ENCODE peak calls at places on chromosomes 12 and 14, in nine cellular contexts. Z is neural progenitor cell; S is CD8-positive, alpha-beta memory T cell; Q is A673; Y is tibial nerve; H is vagina; X is Panc1; O is neuronal stem cell; D is HCT116. U is an unnamed sample. For H3K4me1, the result is how much of the 10 kb centered on the place peaks cover.

GRCh38 chr14:36317650-36318049 is 2.8 kb downstream of the MBIP start:
- DNase-seq in Y (no peak), X (no peak), S (no peak), O (no peak), Q (peak), D (no peak), Z (no peak), H (no peak), U (no peak)

GRCh38 chr14:47959753-47960152 is 284.3 kb upstream of the MDGA2 start:
- DNase-seq in S (no peak), H (no peak), Q (no peak), D (no peak), Z (no peak), O (no peak), Y (no peak), X (no peak), U (no peak)

GRCh38 chr12:2256915-2257314 is 204.1 kb downstream of the CACNA1C start:
- DNase-seq in Z (no peak), S (no peak), O (no peak), D (no peak), H (no peak), X (no peak), Y (no peak), Q (peak), U (no peak)

GRCh38 chr12:117968084-117968789 is 553 bp downstream of the KSR2 start:
- DNase-seq in O (no peak), Y (no peak), H (no peak), D (no peak), S (no peak), X (no peak), Q (no peak), Z (peak), U (no peak)

GRCh38 chr14:61153914-61154545 is 127.1 kb downstream of the TMEM30B start:
- DNase-seq in H (no peak), Y (no peak), X (no peak), S (no peak), Q (peak), O (no peak), D (no peak), Z (peak), U (no peak)

GRCh38 chr12:65615091-65615490 is 209.2 kb upstream of the HMGA2 start:
- DNase-seq in O (no peak), Y (no peak), Z (no peak), S (no peak), Q (no peak), X (no peak), H (no peak), D (no peak), U (no peak)

GRCh38 chr12:78636253-78636855 is 228.2 kb upstream of the SYT1 start:
- DNase-seq in D (no peak), Q (peak), Y (no peak), O (no peak), X (no peak), H (no peak), Z (peak), S (no peak), U (no peak)

GRCh38 chr12:8077207-8077606 is 4.9 kb upstream of the NECAP1 start:
- DNase-seq in X (no peak), Y (no peak), O (no peak), D (no peak), H (no peak), Q (peak), Z (no peak), S (no peak), U (no peak)

GRCh38 chr14:100566586-100566985 is 20.6 kb downstream of the BEGAIN start:
- DNase-seq in X (no peak), Q (no peak), O (no peak), Y (no peak), H (no peak), D (no peak), Z (no peak), S (no peak), U (no peak)

GRCh38 chr14:100568164-100568997 is 18.8 kb downstream of the BEGAIN start:
- DNase-seq in Z (peak), D (no peak), H (no peak), S (no peak), Y (no peak), X (no peak), O (no peak), Q (no peak), U (no peak)

GRCh38 chr14:100567877-100568163 is 19.4 kb downstream of the BEGAIN start:
- DNase-seq in Q (no peak), H (no peak), D (no peak), Y (no peak), S (no peak), X (no peak), Z (peak), O (no peak), U (no peak)

GRCh38 chr14:100566119-100566518 is 21.1 kb downstream of the BEGAIN start:
- DNase-seq in Y (no peak), H (no peak), Z (no peak), X (no peak), S (no peak), D (no peak), Q (no peak), O (no peak), U (no peak)

DNA sequence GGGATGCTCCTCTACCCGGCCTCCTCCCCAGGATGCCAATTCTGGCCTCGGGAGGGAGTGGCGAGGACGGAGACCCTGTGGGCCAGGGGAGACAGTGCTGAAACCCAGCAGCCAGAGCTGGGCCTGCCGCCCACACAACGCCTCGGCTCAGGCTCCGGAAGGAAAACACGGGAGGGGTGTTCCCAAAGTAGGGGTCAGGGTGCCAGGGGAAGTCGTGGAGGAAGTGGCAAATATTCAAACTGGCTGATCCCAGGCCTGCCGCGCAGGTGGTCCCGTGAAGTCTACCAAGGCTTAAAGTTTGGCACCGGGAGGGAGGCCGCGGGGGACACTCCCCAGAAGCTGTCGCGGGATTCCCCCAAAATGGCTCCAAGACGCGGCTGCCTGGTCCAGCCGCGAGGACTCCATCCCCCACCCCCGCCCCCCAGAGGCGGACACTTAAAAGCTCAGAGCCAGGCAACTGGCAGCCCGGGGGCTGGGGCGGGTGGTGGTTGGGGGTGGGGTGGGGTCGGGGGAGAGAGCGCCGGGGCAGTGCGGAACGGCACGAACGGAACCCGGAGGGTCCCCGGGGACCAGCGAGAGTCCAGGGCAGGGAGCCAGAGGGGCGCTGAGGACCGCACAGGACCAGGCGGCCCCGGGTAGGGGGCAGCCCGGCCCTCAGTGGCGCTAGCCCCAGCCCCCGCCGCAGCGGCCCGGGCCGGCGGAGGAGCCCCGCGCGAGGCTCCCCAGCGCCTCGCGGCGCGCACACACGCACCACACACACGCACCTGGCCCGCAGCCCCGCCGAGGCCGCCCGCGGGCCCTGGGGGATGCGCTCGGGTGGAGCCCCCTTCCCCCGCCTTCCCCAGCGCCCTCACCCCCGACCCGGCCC is 20.0 kb downstream of the BEGAIN start:
- DNase-seq in Q (no peak), O (no peak), H (no peak), S (no peak), Y (peak), X (no peak), Z (peak), D (no peak), U (no peak)
- H3K4me3 ChIP-seq in Q (peak), O (peak), H (peak), S (no peak), Y (peak), X (peak), Z (peak), D (no peak), U (peak)

GRCh38 chr14:95500772-95501401 is 15.6 kb downstream of the SYNE3 start:
- DNase-seq in Z (no peak), D (no peak), X (peak), Q (no peak), O (no peak), S (no peak), H (no peak), Y (peak), U (no peak)
- H3K4me1 ChIP-seq in Z (under half), D (under half), X (under half), Q (under half), O (under half), S (half or more), H (half or more), Y (half or more), U (under half)

GRCh38 chr14:96268426-96269358 is 12.7 kb downstream of the BDKRB1 start:
- DNase-seq in Y (peak), Q (peak), O (no peak), D (no peak), X (no peak), H (no peak), Z (no peak), S (no peak), U (no peak)
- H3K27ac ChIP-seq in Y (peak), Q (no peak), O (no peak), D (no peak), X (no peak), H (peak), Z (no peak), S (no peak), U (no peak)

DNA sequence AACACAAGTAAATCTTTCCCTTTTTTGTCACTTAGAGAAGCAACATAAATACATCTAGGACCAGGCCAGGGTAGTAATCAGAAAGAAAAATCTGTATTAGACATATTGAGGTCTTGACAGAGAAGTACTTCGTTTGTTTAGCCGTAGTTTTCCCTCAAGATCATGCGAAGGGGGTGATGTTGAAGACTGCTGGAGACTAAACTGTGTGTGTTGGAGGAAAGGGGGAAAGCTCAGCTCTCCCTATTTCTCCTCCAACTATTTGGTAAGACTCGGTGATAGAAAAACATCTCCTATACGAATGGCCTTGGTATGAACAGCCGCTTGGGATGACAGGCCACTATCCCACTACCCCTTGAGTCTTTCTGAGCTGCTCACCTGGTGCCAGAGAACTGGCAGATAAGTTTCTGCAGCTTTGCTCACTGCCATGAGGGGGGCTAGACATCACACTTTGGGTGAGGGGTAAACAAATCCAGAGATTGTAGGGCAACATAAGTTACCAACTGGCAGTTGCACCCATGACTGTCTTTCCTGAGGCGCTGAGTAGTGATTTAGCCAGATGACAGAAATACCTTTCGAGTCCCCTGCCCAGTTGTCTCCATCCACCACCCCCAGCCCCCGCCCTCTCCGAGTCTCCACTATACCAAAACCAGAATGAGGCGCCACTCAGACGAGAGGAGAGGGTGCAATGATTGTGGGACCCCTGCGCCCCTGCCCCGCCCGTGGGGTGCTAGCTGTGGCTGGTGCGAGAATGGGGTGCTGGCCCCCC is 685 bp downstream of the VAMP1 start:
- DNase-seq in H (no peak), Y (no peak), D (no peak), S (no peak), X (no peak), O (no peak), Z (peak), Q (no peak), U (no peak)
- H3K4me3 ChIP-seq in H (peak), Y (peak), D (peak), S (peak), X (peak), O (peak), Z (peak), Q (peak), U (peak)

GRCh38 chr14:104804481-104805325 is 3.8 kb downstream of the ZBTB42 start:
- DNase-seq in Y (no peak), O (no peak), D (no peak), H (no peak), X (no peak), Q (no peak), Z (no peak), S (no peak), U (peak)

GRCh38 chr14:104802913-104803184 is 1.9 kb downstream of the ZBTB42 start:
- DNase-seq in S (no peak), Y (no peak), X (no peak), O (no peak), Q (no peak), Z (no peak), H (no peak), D (no peak), U (no peak)

GRCh38 chr14:104803916-104804371 is 3.0 kb downstream of the ZBTB42 start:
- DNase-seq in D (no peak), S (no peak), Q (no peak), O (no peak), Z (no peak), H (no peak), X (no peak), Y (no peak), U (peak)

GRCh38 chr14:104802120-104802912 is 1.4 kb downstream of the ZBTB42 start:
- DNase-seq in Q (no peak), O (no peak), H (no peak), S (no peak), X (no peak), D (no peak), Y (no peak), Z (no peak), U (peak)

DNA sequence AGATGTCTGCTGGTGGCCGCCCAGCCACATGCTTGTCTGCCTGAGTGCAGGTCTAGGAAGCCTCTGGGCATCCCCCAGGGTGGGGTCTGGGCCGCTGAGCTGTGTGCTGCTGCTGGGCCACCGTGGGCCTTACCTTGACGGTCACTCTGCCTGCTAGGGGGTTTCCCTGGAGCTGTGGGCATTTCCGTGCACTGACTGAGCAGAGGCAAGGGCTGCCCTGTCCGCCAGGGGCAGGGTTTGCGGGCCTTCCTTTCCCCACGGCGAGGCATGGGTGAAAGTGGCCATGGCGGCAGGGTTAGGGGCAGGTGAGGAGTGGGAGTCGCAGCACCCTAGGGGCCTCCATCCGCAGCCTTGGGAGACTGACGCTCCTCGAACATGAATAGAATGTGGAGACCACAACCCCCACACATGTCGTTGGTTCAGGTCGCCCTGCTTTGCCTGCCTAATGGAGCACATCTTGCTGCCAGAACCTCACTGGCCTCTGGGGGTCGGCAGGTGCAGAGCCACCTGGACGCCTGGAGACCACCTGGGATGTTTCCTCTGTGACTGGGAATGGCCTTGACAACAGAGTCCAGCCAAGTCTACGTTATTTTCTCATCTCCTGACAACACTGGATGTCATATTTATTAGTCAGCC is 2.5 kb downstream of the ZBTB42 start:
- DNase-seq in Y (no peak), X (no peak), D (no peak), O (no peak), S (no peak), Q (no peak), H (no peak), Z (no peak), U (no peak)
- H3K4me1 ChIP-seq in Y (under half), X (half or more), D (under half), O (under half), S (under half), Q (under half), H (under half), Z (under half), U (under half)

GRCh38 chr14:59358105-59358504 is 107.1 kb downstream of the GPR135 start:
- DNase-seq in Y (peak), O (no peak), D (peak), S (no peak), Q (no peak), H (no peak), Z (peak), X (no peak), U (no peak)

GRCh38 chr14:59355101-59355500 is 110.1 kb downstream of the GPR135 start:
- DNase-seq in Y (no peak), X (no peak), S (no peak), Z (no peak), H (no peak), Q (no peak), O (no peak), D (no peak), U (no peak)

GRCh38 chr14:59358774-59359173 is 106.4 kb downstream of the GPR135 start:
- DNase-seq in Z (no peak), O (no peak), X (no peak), Y (no peak), Q (no peak), H (no peak), S (no peak), D (no peak), U (no peak)

GRCh38 chr14:59356298-59356697 is 108.9 kb downstream of the GPR135 start:
- DNase-seq in Q (no peak), D (no peak), H (no peak), Y (no peak), Z (no peak), S (no peak), O (no peak), X (no peak), U (no peak)

DNA sequence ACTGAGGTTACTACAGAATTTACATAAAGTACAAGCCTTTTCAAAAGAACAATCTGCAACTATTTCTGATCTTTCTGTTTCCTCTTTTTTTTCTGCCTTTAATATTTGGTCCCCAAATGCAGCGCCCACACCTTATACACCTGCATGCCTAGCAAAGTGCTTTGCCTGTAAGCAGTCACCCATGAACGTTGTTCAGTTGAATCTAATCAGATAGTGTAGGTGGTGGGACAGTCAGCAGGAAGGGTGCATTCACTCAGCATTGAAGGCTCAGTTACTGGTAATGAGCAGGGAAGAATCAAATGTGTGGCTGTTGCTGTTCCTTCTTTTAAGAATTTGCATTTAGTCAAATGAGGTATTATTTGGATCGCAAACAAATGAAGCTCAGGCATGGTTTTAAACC is 108.4 kb downstream of the GPR135 start:
- DNase-seq in H (no peak), S (no peak), Z (no peak), X (no peak), O (no peak), D (no peak), Q (no peak), Y (no peak), U (no peak)
- H3K27ac ChIP-seq in H (no peak), S (no peak), Z (no peak), X (no peak), O (no peak), D (no peak), Q (no peak), Y (no peak), U (no peak)

DNA sequence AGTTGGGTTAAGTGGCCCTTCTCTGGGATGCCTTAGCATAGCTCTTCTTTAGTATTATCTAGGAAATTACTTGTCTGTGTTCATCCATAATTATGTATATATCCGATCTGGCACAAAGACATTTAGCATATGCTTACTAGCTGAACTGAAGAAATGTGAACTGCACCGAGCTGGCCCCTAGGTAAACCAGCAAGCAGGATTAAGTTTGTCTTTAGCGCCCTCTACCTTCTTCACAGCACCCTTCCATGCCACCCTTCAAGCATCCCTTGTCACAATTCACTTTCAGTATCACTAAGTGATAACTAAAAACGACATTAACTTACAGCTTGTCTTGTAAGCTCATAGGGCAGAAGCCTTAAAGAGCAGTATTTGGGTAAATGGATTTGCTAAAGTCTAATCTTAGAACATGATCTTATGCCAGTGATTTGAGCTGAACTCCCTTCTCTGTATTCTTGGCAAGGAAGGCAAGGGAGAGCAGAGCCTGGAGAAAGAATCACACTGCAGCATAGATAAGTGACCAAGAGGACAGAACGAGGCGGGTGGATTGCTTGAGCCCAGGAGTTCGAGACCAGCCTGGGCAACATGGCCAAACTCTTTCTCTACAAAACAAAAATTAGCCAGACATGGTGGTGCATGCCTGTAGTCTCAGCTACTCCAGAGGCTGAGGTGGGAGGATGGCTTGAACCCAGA is 2.6 kb upstream of the HAL start:
- DNase-seq in X (peak), Q (peak), Z (peak), S (peak), Y (peak), H (no peak), D (peak), O (peak), U (no peak)
- H3K4me3 ChIP-seq in X (no peak), Q (no peak), Z (no peak), S (no peak), Y (no peak), H (no peak), D (no peak), O (no peak), U (no peak)

GRCh38 chr12:57145460-57146059 is 1.9 kb downstream of the LRP1-AS start:
- DNase-seq in Y (no peak), X (no peak), H (no peak), D (no peak), O (no peak), Z (no peak), S (no peak), Q (no peak), U (no peak)
- H3K4me1 ChIP-seq in Y (half or more), X (under half), H (half or more), D (under half), O (under half), Z (under half), S (under half), Q (under half), U (half or more)